ENCODE peak calls at places on chromosomes 16 and 17, in six cellular contexts. H is DND-41, A is PC-9, Y is H9, G is GM23248, Z is neuronal stem cell. W is an unnamed sample.

GRCh38 chr17:13575922-13576419 is 25.8 kb downstream of the HS3ST3A1 start:
- DNase-seq in H (no peak), A (no peak), Y (peak), G (no peak), Z (no peak), W (peak)

GRCh38 chr16:67865318-67865717 is 7.5 kb upstream of the EDC4 start:
- DNase-seq in H (peak), A (peak), Y (peak), G (peak), Z (no peak), W (no peak)

GRCh38 chr17:7929158-7930029 is at the start of gene KCNAB3:
- DNase-seq in H (peak), A (no peak), Y (peak), G (peak), Z (peak), W (peak)

GRCh38 chr16:48194828-48195566 is 39.2 kb upstream of the ABCC12 start:
- DNase-seq in H (no peak), A (peak), Y (no peak), G (no peak), Z (no peak), W (no peak)

GRCh38 chr17:15456972-15457722 is 10.3 kb downstream of the CDRT4 start:
- DNase-seq in H (peak), A (no peak), Y (no peak), G (peak), Z (no peak), W (no peak)

GRCh38 chr17:79850571-79851460 is 11.6 kb upstream of the CBX4 start:
- DNase-seq in H (no peak), A (peak), Y (no peak), G (peak), Z (no peak), W (no peak)

GRCh38 chr17:70905796-70906195 is 736.5 kb downstream of the KCNJ2 start:
- DNase-seq in H (no peak), A (no peak), Y (no peak), G (peak), Z (no peak), W (no peak)

GRCh38 chr16:4694664-4695451 is 1.5 kb downstream of the NUDT16L1 start:
- DNase-seq in H (no peak), A (no peak), Y (no peak), G (peak), Z (no peak), W (no peak)

GRCh38 chr16:58732545-58733247 is 1.4 kb downstream of the GOT2 start:
- DNase-seq in H (no peak), A (no peak), Y (no peak), G (peak), Z (no peak), W (no peak)

GRCh38 chr17:64217249-64217652 is 45.8 kb downstream of the TEX2 start:
- DNase-seq in H (no peak), A (no peak), Y (no peak), G (no peak), Z (no peak), W (no peak)

GRCh38 chr17:48241131-48241591 is 133.6 kb downstream of the SNX11 start:
- DNase-seq in H (no peak), A (peak), Y (no peak), G (peak), Z (no peak), W (no peak)

DNA sequence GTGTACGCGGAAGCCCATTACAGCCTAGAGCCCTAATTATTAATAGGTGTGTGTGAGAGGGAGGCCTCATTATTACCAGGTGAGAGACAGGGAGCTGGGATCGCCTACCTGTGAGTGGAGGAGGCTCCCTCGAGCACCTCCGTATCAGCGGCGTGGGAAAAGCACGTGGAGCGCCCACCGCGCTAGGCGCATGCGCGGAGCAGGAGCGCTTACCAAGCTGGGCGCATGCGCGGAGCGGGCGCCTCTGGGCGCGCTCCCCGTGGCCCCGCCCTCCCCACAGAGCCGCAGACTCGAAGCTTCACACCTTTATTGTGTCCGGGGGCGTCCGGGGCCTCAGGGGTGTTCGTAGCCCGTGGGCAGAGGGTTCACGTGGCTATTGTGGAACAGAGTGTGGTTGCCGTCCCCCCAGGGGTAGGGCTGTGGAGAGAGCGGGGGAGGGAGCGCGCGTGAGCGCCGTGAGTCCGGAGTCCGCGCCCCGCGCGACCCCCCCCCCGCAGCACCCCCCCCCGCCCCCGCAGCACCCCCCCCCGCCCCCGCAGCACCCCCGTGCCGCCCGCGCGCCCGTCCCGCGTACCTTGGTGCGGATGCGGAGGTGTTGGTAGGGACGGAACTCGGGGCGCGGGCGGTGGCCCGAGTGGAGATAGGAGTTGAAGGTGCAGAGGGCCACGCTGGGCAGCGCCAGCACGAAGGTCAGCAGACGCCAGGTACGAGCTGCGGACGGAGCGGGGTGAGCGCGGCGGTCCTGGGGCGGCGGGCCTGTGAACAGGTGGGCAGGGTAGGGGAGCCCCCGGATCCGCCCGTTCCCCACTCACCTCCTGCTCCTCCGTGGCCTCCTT is 501 bp downstream of the COX6A2 start:
- DNase-seq in H (no peak), A (no peak), Y (peak), G (peak), Z (no peak), W (no peak)
- H2AFZ ChIP-seq in H (no peak), A (no peak), Y (no peak), G (peak), Z (peak), W (peak)

DNA sequence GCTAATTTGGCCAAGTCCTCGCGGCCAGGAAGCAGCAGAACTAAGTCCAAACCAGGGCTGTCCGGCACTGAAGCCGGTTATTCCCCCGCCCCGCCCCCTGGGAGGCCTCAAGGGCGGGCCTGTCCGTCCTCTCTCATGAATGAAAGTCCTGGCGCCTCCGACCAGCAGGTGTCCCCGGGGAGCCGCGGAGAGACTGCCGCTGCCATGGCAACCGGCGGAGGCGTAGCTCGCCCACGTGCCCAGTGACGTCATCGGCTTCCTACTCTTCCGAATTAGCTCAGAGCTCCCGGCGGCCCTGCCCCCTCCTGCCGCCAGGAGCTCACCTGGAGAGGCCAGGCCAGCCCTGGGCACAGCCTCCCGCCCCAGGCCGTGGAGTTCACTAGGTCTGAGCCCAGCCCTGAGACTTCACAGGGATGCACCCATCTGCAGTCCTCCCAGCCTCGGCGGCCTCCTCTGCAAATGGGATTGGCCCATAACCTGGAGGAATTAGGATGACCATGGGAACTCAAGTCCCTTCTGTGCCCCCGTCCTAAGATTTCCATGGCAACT is 1.3 kb downstream of the SPATA2L start:
- DNase-seq in H (peak), A (peak), Y (peak), G (peak), Z (peak), W (peak)
- H2AFZ ChIP-seq in H (no peak), A (no peak), Y (no peak), G (no peak), Z (peak), W (no peak)

DNA sequence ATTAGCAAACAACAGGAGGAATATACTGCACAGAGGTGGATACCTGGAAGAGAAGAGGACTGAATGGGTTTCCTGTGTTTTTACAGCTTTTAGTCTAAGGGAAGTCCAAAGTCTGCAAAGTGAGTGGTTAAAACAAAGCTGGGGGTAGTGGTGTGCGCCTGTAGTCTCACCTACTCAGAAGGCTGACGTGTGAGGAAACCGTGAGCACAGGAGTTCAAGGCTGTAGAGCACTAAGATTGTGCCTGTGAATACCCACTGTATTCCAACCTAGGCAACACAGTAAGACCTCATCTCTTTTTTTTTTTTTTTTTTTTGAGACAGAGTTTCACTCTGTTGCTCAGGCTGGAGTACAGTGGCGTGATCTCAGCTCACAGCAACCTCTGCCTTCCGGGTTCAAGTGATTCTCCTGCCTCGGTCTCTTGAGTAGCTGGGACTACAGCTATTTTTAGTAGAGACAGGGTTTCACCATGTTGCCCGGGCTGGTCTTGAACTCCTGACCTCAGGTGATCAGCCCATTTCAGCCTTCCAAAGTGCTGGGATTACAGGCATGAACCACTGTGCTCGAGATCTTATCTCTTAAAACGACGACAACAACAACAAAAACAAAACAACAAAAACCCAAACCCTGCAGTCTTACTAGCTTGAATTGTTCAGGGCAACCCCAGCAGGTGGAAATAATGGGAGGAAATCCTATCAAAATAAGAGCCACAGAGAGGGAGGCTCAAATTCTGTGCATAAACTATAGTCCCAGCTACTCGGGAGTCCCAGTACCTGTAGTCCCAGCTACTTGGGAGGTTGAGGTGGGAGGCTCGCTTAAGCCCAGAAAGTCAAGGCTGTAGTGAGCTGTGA is 16.7 kb upstream of the ATP6V0A1 start:
- DNase-seq in H (no peak), A (no peak), Y (no peak), G (no peak), Z (no peak), W (no peak)
- H2AFZ ChIP-seq in H (no peak), A (no peak), Y (no peak), G (no peak), Z (peak), W (peak)

GRCh38 chr17:43367588-43368242 is 31.1 kb upstream of the ARL4D start:
- DNase-seq in H (peak), A (peak), Y (peak), G (peak), Z (peak), W (peak)

GRCh38 chr17:43366809-43367587 is 31.8 kb upstream of the ARL4D start:
- DNase-seq in H (peak), A (no peak), Y (no peak), G (peak), Z (no peak), W (no peak)

GRCh38 chr17:43371227-43371821 is 27.5 kb upstream of the ARL4D start:
- DNase-seq in H (no peak), A (no peak), Y (no peak), G (no peak), Z (no peak), W (no peak)

GRCh38 chr17:43369986-43370385 is 28.8 kb upstream of the ARL4D start:
- DNase-seq in H (no peak), A (no peak), Y (no peak), G (no peak), Z (no peak), W (no peak)

DNA sequence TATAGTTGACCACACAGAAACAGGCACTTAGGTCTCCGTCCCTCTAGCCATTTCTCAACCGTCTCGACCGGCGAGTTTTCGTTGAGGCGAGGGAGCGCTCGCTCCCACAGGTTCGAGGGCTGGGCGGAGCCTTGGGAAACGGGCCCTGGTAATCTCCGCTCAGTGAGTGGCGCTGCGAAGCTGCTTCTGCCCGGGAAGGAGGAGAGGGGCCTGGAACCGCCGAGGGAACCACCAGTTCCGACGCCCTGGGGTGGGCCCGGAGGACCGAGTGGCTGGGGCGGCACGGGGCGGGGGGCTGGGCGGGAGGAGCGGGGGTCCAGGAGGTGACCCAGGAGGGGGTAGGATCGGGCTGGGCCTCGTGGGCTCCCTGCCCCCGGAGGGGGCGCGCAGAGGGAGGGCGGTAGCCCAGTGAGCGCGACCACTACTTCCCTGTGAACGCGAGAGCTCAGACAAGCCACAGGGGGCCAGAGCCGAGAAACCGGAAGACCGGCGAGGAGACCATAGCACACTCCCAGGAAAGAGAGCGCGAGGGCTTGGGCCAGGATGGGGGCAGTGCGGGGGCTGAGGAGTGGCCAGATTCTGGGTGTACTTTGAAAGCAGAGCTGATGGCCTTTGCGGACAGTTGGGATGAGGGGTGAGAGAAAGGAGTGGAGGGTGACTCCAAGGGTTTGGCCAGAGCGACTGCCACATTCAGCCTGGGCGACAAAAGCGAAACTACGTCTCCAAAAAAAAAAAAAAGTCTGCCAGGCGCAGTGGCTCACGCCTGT is 29.9 kb upstream of the ARL4D start:
- DNase-seq in H (peak), A (peak), Y (peak), G (peak), Z (peak), W (peak)
- H2AFZ ChIP-seq in H (peak), A (peak), Y (no peak), G (peak), Z (no peak), W (no peak)

GRCh38 chr17:4936436-4936835 is 3.4 kb downstream of the SLC25A11 start:
- DNase-seq in H (no peak), A (no peak), Y (peak), G (no peak), Z (no peak), W (no peak)

GRCh38 chr17:4932756-4933155 is 679 bp downstream of the GP1BA start:
- DNase-seq in H (no peak), A (no peak), Y (no peak), G (no peak), Z (no peak), W (no peak)

GRCh38 chr17:4935650-4936049 is 3.6 kb downstream of the GP1BA start:
- DNase-seq in H (no peak), A (no peak), Y (no peak), G (no peak), Z (no peak), W (no peak)

GRCh38 chr17:4933646-4934045 is 1.6 kb downstream of the GP1BA start:
- DNase-seq in H (no peak), A (no peak), Y (no peak), G (no peak), Z (no peak), W (no peak)

DNA sequence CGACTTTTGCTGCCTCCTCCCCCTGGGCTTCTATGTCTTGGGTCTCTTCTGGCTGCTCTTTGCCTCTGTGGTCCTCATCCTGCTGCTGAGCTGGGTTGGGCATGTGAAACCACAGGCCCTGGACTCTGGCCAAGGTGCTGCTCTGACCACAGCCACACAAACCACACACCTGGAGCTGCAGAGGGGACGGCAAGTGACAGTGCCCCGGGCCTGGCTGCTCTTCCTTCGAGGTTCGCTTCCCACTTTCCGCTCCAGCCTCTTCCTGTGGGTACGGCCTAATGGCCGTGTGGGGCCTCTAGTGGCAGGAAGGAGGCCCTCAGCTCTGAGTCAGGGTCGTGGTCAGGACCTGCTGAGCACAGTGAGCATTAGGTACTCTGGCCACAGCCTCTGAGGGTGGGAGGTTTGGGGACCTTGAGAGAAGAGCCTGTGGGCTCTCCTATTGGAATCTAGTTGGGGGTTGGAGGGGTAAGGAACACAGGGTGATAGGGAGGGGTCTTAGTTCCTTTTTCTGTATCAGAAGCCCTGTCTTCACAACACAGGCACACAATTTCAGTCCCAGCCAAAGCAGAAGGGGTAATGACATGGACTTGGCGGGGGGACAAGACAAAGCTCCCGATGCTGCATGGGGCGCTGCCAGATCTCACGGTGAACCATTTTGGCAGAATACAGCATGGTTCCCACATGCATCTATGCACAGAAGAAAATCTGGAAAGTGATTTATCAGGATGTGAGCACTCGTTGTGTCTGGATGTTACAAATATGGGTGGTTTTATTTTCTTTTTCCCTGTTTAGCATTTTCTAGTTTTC is 2.3 kb downstream of the GP1BA start:
- DNase-seq in H (no peak), A (peak), Y (peak), G (peak), Z (no peak), W (no peak)
- H2AFZ ChIP-seq in H (no peak), A (no peak), Y (no peak), G (no peak), Z (no peak), W (no peak)